ENCODE peak calls at places on chromosomes 13 and 19, in four cellular contexts. O, Z, D and U are unnamed samples.
A peak's percentile ranks its signal among the peaks of the same experiment; 100 is the strongest.

GRCh38 chr19:43078311-43078710 is 4.2 kb downstream of the PSG2 start:
- DNase-seq in Z (no peak), O (no peak), D (no peak), U (no peak)

GRCh38 chr13:30907167-30907761 is 1.2 kb downstream of the MEDAG start:
- DNase-seq in D (no peak), O (no peak), Z (no peak), U (peak; percentile 6)

GRCh38 chr13:98892821-98893220 is 85.0 kb downstream of the DOCK9 start:
- DNase-seq in D (no peak), Z (no peak), O (no peak), U (no peak)

GRCh38 chr13:30376426-30377311 is 45.6 kb upstream of the UBE2L5 start:
- DNase-seq in O (no peak), D (peak; percentile 49), Z (no peak), U (no peak)

GRCh38 chr13:53200075-53200474 is 171.5 kb downstream of the OLFM4 start:
- DNase-seq in D (no peak), O (no peak), Z (no peak), U (no peak)

GRCh38 chr13:99876651-99877050 is 94.9 kb downstream of the ZIC5 start:
- DNase-seq in Z (no peak), D (no peak), O (no peak), U (no peak)

GRCh38 chr19:48578891-48579290 is 26.9 kb downstream of the SULT2B1 start:
- DNase-seq in D (no peak), O (no peak), Z (no peak), U (no peak)

GRCh38 chr13:48621056-48621455 is 32.7 kb upstream of the CYSLTR2 start:
- DNase-seq in O (no peak), Z (no peak), D (no peak), U (no peak)

GRCh38 chr19:17620696-17621095 is 65.2 kb downstream of the COLGALT1 start:
- DNase-seq in D (no peak), O (no peak), Z (no peak), U (no peak)

GRCh38 chr13:98896868-98897144 is 81.1 kb downstream of the DOCK9 start:
- DNase-seq in Z (no peak), O (no peak), D (no peak), U (no peak)

GRCh38 chr13:42746846-42747245 is 34.5 kb upstream of the FAM216B start:
- DNase-seq in D (no peak), O (no peak), Z (no peak), U (no peak)

GRCh38 chr19:14091086-14091884 is 734 bp upstream of the SAMD1 start:
- DNase-seq in O (no peak), Z (peak; percentile 88), D (no peak), U (peak; percentile 44)

GRCh38 chr19:37977992-37978391 is 71.0 kb downstream of the SIPA1L3 start:
- DNase-seq in O (no peak), D (no peak), Z (no peak), U (no peak)

GRCh38 chr13:30323524-30323923 is 16.2 kb upstream of the KATNAL1 start:
- DNase-seq in D (no peak), O (no peak), Z (no peak), U (no peak)

GRCh38 chr19:14536926-14537692 is 7.7 kb downstream of the TECR start:
- DNase-seq in O (peak; percentile 88), Z (peak; percentile 95), D (no peak), U (no peak)

GRCh38 chr19:10870955-10871603 is at the start of gene CARM1:
- DNase-seq in O (peak; percentile 89), D (peak; percentile 79), Z (peak; percentile 99), U (peak; percentile 92)

GRCh38 chr13:78413887-78414553 is 189.3 kb downstream of the POU4F1 start:
- DNase-seq in D (no peak), O (no peak), Z (no peak), U (no peak)

GRCh38 chr19:40398417-40399056 is 8.6 kb upstream of the HIPK4 start:
- DNase-seq in D (no peak), O (no peak), Z (peak; percentile 92), U (no peak)

GRCh38 chr13:108681986-108682562 is 52.7 kb downstream of the MYO16 start:
- DNase-seq in O (no peak), Z (no peak), D (no peak), U (no peak)

GRCh38 chr19:54207908-54208783 is 7.5 kb downstream of the RPS9 start:
- DNase-seq in Z (peak; percentile 44), D (peak; percentile 84), O (no peak), U (peak; percentile 59)

GRCh38 chr13:80131204-80131603 is 209.7 kb downstream of the SPRY2 start:
- DNase-seq in Z (no peak), D (no peak), O (no peak), U (no peak)

GRCh38 chr19:493391-494170 is 2.7 kb upstream of the MADCAM1 start:
- DNase-seq in O (no peak), Z (no peak), D (no peak), U (no peak)

DNA sequence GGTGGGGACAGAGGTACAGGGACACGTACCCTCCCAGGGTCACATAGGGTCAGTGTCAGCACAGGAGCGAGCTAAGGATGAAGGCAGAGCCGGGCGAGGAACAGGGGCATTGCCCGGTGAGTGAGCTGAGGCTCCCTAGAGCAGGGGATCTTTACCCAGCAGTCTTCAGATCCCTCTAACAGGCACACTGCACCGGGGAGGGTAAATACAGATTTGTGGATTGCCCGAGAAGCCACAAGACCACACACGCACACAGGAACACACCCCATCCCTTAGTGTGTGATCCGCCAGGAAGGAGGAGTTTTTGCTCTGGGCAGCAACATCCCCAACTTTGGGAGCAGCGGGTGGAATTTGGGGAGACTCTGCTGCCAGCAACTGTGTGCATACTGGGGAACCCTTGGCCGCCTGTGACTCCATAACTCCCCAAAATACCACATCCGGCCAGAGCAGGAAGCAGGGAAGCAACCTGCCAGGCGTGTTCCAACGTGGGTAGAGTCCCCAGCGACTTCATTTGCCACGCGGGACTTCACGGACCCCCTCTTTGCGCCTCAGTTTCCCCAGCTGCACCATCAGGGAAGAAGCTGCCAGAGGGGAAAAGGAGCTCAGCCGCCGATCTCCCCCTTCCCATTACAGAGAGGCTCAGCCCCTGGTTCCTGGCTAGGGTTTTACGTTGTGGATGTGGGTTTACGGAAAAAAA is 5.9 kb upstream of the TLE2 start:
- DNase-seq in O (no peak), D (peak; percentile 1), Z (peak; percentile 23), U (no peak)
- TF ChIP-seq ZNF274 in O (no peak), D (no peak), Z (no peak), U (no peak)

DNA sequence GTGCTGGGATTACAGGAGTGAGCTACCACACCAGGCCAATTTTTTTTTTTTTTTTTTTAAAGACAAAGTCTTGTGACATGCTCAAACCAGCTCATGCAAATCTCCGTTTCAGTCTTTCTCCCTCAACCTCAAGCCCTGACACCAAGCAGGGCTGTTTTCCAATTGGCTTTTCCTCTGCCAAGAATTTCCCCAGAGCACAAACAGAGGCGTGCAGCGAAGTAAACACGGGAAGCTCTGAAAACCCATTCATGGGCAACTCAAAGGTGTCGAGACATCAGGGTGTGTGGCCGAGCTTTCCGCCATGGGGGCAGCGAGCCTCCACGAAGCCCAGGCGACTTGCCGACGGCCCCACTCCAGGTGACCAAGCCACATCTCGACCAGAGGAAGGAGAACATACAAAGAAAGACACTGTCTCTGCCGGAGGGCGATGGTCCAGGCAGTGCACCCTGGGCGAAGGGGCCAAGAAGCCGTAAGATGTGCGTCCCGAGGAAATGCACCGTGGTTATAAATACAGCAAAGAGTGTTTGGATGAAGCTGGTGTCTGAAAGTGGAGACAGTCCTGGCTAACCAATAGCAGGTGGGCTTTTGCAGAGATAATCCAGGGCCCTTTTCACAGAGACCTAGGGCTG is 69.9 kb downstream of the INSR start:
- DNase-seq in O (no peak), D (no peak), Z (no peak), U (peak; percentile 67)
- TF ChIP-seq ZBTB33 in O (no peak), D (peak; percentile 39), Z (no peak), U (peak; percentile 80)

DNA sequence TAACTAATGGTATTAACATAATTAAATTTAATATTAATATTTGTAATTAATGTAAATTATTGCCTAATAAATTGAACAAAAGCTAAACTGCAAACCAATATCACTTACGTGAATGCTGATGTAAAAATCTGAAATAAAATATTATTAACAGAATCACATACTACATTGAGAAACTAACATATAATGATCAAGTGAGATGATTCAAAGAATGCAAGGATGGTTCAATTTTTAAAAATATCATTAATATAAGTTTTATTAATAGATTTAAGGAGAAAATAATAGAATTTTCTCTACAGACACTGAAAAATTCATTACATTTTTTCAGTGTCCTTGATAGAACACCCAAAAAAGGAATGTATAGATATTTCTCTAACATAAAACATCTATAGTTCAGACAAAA is 23.5 kb upstream of the EBPL start:
- DNase-seq in Z (no peak), D (no peak), O (no peak), U (no peak)
- TF ChIP-seq ZNF274 in Z (no peak), D (no peak), O (no peak), U (no peak)

DNA sequence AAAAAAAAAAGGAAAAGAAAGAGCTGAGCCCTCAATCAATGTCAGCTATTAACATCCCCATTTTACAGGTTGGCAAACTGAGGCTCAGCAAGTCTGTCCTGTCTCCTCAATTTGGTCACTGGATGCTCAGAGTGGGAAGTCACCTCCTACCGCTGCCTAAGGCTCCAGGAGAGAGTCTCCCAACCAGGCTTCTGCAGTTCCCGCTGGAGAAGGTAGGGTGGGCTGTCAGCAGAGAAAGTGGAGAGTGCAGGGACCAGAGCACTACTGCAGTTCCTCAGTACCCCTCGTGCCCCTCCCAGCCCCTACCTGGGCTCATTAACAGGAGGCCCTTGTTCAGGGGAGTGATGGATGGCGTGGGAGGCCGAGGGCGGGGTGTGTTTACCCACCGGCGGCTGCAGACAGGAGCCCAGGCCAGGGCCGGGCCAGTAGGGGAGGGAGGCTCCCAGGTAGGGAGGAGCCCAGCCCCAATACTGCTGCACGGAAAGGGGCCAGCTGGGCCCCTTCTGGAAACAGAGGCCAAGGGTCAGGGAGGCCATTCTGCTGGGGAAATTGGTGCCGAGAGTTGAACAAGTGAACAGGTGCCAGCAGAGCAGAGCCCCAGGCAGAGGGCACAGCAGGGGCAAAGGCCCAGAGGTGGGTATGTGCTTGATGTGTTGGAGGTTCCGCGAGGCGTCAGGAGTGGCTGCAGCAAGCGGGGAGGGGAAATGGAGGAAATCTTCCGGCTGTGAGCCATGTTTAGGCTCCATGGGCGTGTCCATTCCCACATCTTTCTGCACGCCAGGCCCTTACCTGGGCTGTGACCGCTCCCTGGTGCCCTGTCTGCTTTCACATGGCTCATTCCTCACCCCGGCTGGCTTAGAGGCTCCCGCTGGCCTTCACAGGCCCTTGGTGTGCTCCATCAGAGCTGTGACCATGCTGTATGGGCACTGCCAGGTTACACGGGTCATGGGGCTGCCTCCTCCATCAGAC is 7.6 kb upstream of the COMP start:
- DNase-seq in O (no peak), D (no peak), Z (no peak), U (peak; percentile 75)
- TF ChIP-seq ZBTB33 in O (no peak), D (no peak), Z (no peak), U (no peak)

DNA sequence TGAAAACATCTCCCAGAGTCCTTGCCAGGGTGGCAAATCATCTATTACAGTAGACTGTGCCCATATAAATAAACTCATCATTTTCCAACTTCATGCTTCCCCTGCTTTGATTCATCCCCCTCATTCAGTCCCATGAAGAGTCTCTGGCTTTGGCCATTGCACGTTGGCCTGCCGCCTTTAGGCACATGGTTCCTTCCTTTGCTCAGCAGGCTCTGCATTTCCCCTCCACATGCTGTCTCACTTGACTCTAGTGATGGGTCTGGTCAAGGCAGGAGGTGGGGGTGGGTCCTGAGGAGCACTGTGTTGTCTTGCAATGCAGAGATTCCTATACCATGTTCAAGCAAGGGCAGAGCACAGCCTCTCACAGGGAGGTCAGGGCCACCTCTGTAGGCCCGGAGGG is 48.8 kb upstream of the ARGLU1 start:
- DNase-seq in D (no peak), O (no peak), Z (no peak), U (no peak)
- TF ChIP-seq ZNF274 in D (no peak), O (no peak), Z (no peak), U (no peak)